ENCODE peak calls at places on chromosomes 1 and 21, in nine cellular contexts. J is mucosa of gallbladder; F is GM13977; Z is AG10803; H is HT-29; Q is activated naive CD4-positive, alpha-beta T cell treated with anti-CD3 and anti-CD28 coated beads for 36 hours; G is fibroblast of pulmonary artery; S is cardiac muscle cell; M is astrocyte of the spinal cord. A is an unnamed sample.

GRCh38 chr1:222057162-222057561 is 315.3 kb upstream of the DUSP10 start:
- DNase-seq in J (no peak), F (no peak), Z (no peak), H (no peak), Q (peak; percentile 7), G (no peak), S (no peak), M (no peak), A (peak; percentile 45)

GRCh38 chr1:219296916-219297315 is 123.2 kb downstream of the LYPLAL1 start:
- DNase-seq in J (no peak), F (no peak), Z (no peak), H (no peak), Q (no peak), G (no peak), S (no peak), M (peak; percentile 60), A (no peak)

GRCh38 chr1:5637171-5637570 is 355.1 kb downstream of the NPHP4 start:
- DNase-seq in J (no peak), F (no peak), Z (no peak), H (peak; percentile 22), Q (peak; percentile 44), G (no peak), S (no peak), M (no peak), A (peak; percentile 61)

GRCh38 chr1:27416387-27417111 is 24.1 kb downstream of the GPR3 start:
- DNase-seq in J (peak; percentile 46), F (no peak), Z (peak; percentile 78), H (peak; percentile 87), Q (peak; percentile 72), G (peak; percentile 79), S (peak; percentile 74), M (peak; percentile 62), A (peak; percentile 79)

GRCh38 chr1:235105051-235106043 is 23.3 kb downstream of the TOMM20 start:
- DNase-seq in J (no peak), F (peak; percentile 82), Z (peak; percentile 22), H (no peak), Q (no peak), G (no peak), S (no peak), M (no peak), A (peak; percentile 79)

GRCh38 chr21:27429612-27430361 is 462.9 kb upstream of the ADAMTS5 start:
- DNase-seq in J (no peak), F (no peak), Z (peak; percentile 98), H (no peak), Q (no peak), G (peak; percentile 59), S (no peak), M (peak; percentile 63), A (no peak)

GRCh38 chr1:40004857-40005256 is 35.7 kb upstream of the CAP1 start:
- DNase-seq in J (no peak), F (no peak), Z (no peak), H (no peak), Q (no peak), G (no peak), S (no peak), M (no peak), A (no peak)

GRCh38 chr21:38806942-38807284 is 1.2 kb downstream of the ETS2 start:
- DNase-seq in J (no peak), F (peak; percentile 44), Z (no peak), H (peak; percentile 37), Q (peak; percentile 45), G (no peak), S (no peak), M (peak; percentile 47), A (no peak)

GRCh38 chr1:77954521-77954920 is 24.4 kb downstream of the FUBP1 start:
- DNase-seq in J (no peak), F (no peak), Z (no peak), H (no peak), Q (no peak), G (no peak), S (no peak), M (no peak), A (no peak)

GRCh38 chr1:34083974-34084373 is 81.1 kb downstream of the CSMD2 start:
- DNase-seq in J (no peak), F (no peak), Z (no peak), H (no peak), Q (no peak), G (no peak), S (no peak), M (no peak), A (no peak)

GRCh38 chr1:32773018-32773763 is 44.0 kb downstream of the YARS1 start:
- DNase-seq in J (peak; percentile 84), F (peak; percentile 90), Z (peak; percentile 72), H (peak; percentile 93), Q (peak; percentile 86), G (peak; percentile 80), S (peak; percentile 82), M (peak; percentile 76), A (peak; percentile 75)

GRCh38 chr1:37037675-37038074 is 3.4 kb upstream of the GRIK3 start:
- DNase-seq in J (no peak), F (no peak), Z (no peak), H (no peak), Q (no peak), G (no peak), S (no peak), M (no peak), A (no peak)

GRCh38 chr21:22758478-22758877 is 1760.3 kb downstream of the NCAM2 start:
- DNase-seq in J (no peak), F (no peak), Z (no peak), H (no peak), Q (peak; percentile 4), G (no peak), S (no peak), M (peak; percentile 0), A (peak; percentile 14)

GRCh38 chr1:101959456-101959855 is 37.3 kb downstream of the OLFM3 start:
- DNase-seq in J (no peak), F (no peak), Z (no peak), H (no peak), Q (no peak), G (no peak), S (no peak), M (no peak), A (no peak)

A was measured in SK-MEL-5.